ENCODE peak calls at places on chromosomes 13 and 19, in seven cellular contexts. K is neural progenitor cell; T is RWPE1; M is tibial artery; Q is HCT116; B is uterus; J is CD8-positive, alpha-beta T cell. R is an unnamed sample.
A peak's percentile ranks its signal among the peaks of the same experiment; 100 is the strongest.

GRCh38 chr13:85985791-85986190 is 186.6 kb upstream of the SLITRK6 start:
- DNase-seq in K (no peak), T (peak; percentile 23), M (no peak), Q (no peak), B (no peak), J (no peak), R (no peak)

GRCh38 chr13:92463134-92463533 is 763.5 kb upstream of the GPC6 start:
- DNase-seq in K (no peak), T (no peak), M (no peak), Q (no peak), B (no peak), J (no peak), R (no peak)

GRCh38 chr19:55165952-55166529 is 372 bp downstream of the DNAAF3 start:
- DNase-seq in K (peak; percentile 97), T (peak; percentile 66), M (no peak), Q (peak; percentile 86), B (no peak), J (peak; percentile 71), R (peak; percentile 65)

GRCh38 chr19:6481541-6482342 is at the start of gene DENND1C:
- DNase-seq in K (peak; percentile 70), T (no peak), M (no peak), Q (no peak), B (no peak), J (peak; percentile 70), R (no peak)

GRCh38 chr13:98648141-98648540 is 71.2 kb upstream of the STK24 start:
- DNase-seq in K (no peak), T (no peak), M (no peak), Q (no peak), B (no peak), J (no peak), R (no peak)

GRCh38 chr13:60425332-60425731 is 28.3 kb downstream of the TDRD3 start:
- DNase-seq in K (no peak), T (no peak), M (no peak), Q (no peak), B (no peak), J (no peak), R (no peak)

GRCh38 chr19:42269518-42270345 is 680 bp downstream of the CIC start:
- DNase-seq in K (no peak), T (no peak), M (peak; percentile 68), Q (no peak), B (peak; percentile 43), J (peak; percentile 19), R (no peak)

GRCh38 chr19:55809381-55810058 is 22.3 kb downstream of the NLRP11 start:
- DNase-seq in K (peak; percentile 43), T (no peak), M (no peak), Q (peak; percentile 90), B (no peak), J (no peak), R (no peak)

GRCh38 chr13:111999352-111999751 is 67.6 kb upstream of the SOX1 start:
- DNase-seq in K (no peak), T (no peak), M (no peak), Q (no peak), B (no peak), J (no peak), R (no peak)

GRCh38 chr19:3183721-3184641 is 1.7 kb upstream of the NCLN start:
- DNase-seq in K (no peak), T (no peak), M (no peak), Q (no peak), B (no peak), J (no peak), R (no peak)

GRCh38 chr13:27541386-27541785 is 78.9 kb downstream of the LNX2 start:
- DNase-seq in K (no peak), T (no peak), M (no peak), Q (no peak), B (no peak), J (no peak), R (no peak)

GRCh38 chr13:20150561-20150960 is 10.3 kb downstream of the GJA3 start:
- DNase-seq in K (no peak), T (no peak), M (no peak), Q (no peak), B (no peak), J (no peak), R (no peak)

GRCh38 chr13:95180513-95181245 is 120.6 kb downstream of the ABCC4 start:
- DNase-seq in K (no peak), T (no peak), M (no peak), Q (no peak), B (no peak), J (no peak), R (no peak)

GRCh38 chr19:5956323-5956722 is 21.6 kb downstream of the RANBP3 start:
- DNase-seq in K (no peak), T (no peak), M (no peak), Q (no peak), B (no peak), J (no peak), R (no peak)

GRCh38 chr19:14102102-14102696 is 11.6 kb upstream of the SAMD1 start:
- DNase-seq in K (no peak), T (no peak), M (no peak), Q (no peak), B (no peak), J (no peak), R (no peak)

GRCh38 chr19:17385878-17386611 is 8.0 kb downstream of the CCDC194 start:
- DNase-seq in K (peak; percentile 85), T (peak; percentile 66), M (peak; percentile 79), Q (no peak), B (peak; percentile 50), J (peak; percentile 63), R (no peak)

GRCh38 chr13:24282256-24282655 is 27.1 kb upstream of the C1QTNF9 start:
- DNase-seq in K (no peak), T (no peak), M (no peak), Q (no peak), B (no peak), J (no peak), R (no peak)

GRCh38 chr13:113726961-113727411 is 32.0 kb upstream of the TMEM255B start:
- DNase-seq in K (no peak), T (no peak), M (no peak), Q (no peak), B (no peak), J (no peak), R (no peak)

GRCh38 chr19:48461982-48462655 is 6.7 kb downstream of the KCNJ14 start:
- DNase-seq in K (peak; percentile 39), T (no peak), M (no peak), Q (peak; percentile 21), B (no peak), J (no peak), R (no peak)

GRCh38 chr19:16259385-16260159 is 61.9 kb downstream of the AP1M1 start:
- DNase-seq in K (no peak), T (no peak), M (no peak), Q (no peak), B (no peak), J (no peak), R (no peak)

GRCh38 chr13:72850959-72851677 is 69.2 kb downstream of the PIBF1 start:
- DNase-seq in K (peak; percentile 3), T (no peak), M (no peak), Q (no peak), B (no peak), J (no peak), R (no peak)

GRCh38 chr13:72463561-72463960 is 263.9 kb downstream of the MZT1 start:
- DNase-seq in K (no peak), T (no peak), M (no peak), Q (no peak), B (no peak), J (no peak), R (no peak)

GRCh38 chr13:71540098-71540497 is 326.9 kb downstream of the DACH1 start:
- DNase-seq in K (no peak), T (no peak), M (no peak), Q (no peak), B (no peak), J (no peak), R (no peak)

GRCh38 chr19:33409906-33410685 is 36.6 kb downstream of the CEBPG start:
- DNase-seq in K (no peak), T (no peak), M (no peak), Q (no peak), B (no peak), J (no peak), R (no peak)
- H3K27ac ChIP-seq in K (no peak overlapping the region), T (no peak overlapping the region), M (no peak overlapping the region), Q (no peak overlapping the region), B (no peak overlapping the region), J (no peak overlapping the region), R (no peak overlapping the region)

GRCh38 chr19:19050731-19051130 is 13.1 kb upstream of the SLC25A42 start:
- DNase-seq in K (no peak), T (no peak), M (no peak), Q (no peak), B (no peak), J (no peak), R (peak; percentile 32)
- TF ChIP-seq CTCF in K (no peak), T (no peak), M (no peak), Q (no peak), B (no peak), J (no peak), R (no peak)

GRCh38 chr19:32363632-32364031 is 18.2 kb downstream of the ZNF507 start:
- DNase-seq in K (no peak), T (no peak), M (no peak), Q (no peak), B (no peak), J (no peak), R (no peak)

GRCh38 chr19:32362318-32362691 is 16.9 kb downstream of the ZNF507 start:
- DNase-seq in K (no peak), T (no peak), M (no peak), Q (no peak), B (no peak), J (no peak), R (no peak)

GRCh38 chr19:32363175-32363574 is 17.8 kb downstream of the ZNF507 start:
- DNase-seq in K (no peak), T (no peak), M (no peak), Q (no peak), B (no peak), J (no peak), R (no peak)

GRCh38 chr19:32359581-32359980 is 14.2 kb downstream of the ZNF507 start:
- DNase-seq in K (no peak), T (no peak), M (no peak), Q (no peak), B (no peak), J (no peak), R (no peak)

DNA sequence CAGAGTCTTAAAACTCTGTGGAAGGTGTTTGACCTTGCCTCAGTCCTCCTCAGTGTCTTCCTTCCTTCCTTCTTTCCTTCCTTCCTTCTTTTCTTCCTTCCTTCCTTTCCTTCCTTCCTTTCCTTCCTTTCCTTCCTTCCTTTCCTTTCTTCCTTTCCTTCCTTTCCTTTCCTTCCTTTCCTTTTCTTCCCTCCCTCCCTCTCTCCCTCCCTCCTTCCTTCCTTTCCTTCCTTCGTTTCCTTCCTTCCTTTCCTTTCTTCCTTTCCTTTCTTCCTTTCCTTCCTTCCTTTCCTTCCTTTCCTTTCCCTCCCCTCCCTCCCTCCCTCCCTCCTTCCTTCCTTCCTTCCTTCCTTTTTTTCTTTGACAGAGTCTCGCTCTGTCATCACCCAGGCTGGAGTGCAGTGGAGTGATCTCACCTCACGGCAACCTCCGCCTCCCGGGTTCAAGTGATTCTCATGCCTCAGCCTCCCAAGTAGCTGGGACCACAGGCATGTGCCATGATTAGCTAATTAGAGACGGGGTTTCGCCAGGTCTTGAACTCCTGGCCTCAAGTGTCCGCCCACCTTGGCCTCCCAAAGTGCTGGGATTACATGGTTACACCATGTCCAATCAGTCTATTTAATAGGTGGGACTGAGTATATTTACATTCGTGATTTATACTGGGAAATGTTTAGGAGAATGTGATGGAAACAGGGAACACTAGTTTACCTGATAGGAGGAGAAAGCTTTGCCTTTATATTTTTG is 16.3 kb downstream of the ZNF507 start:
- DNase-seq in K (no peak), T (no peak), M (no peak), Q (no peak), B (no peak), J (no peak), R (no peak)
- H3K27ac ChIP-seq in K (no peak overlapping the region), T (no peak overlapping the region), M (peak overlapping the region; percentile 67), Q (no peak overlapping the region), B (no peak overlapping the region), J (no peak overlapping the region), R (no peak overlapping the region)

GRCh38 chr13:59261928-59262488 is 901.7 kb downstream of the DIAPH3 start:
- DNase-seq in K (peak; percentile 61), T (no peak), M (no peak), Q (no peak), B (no peak), J (no peak), R (no peak)
- TF ChIP-seq CTCF in K (peak; percentile 73), T (no peak), M (no peak), Q (no peak), B (no peak), J (no peak), R (peak; percentile 38)

R was measured in foreskin keratinocyte.